ENCODE peak calls at places on chromosomes 13 and 19, in nine cellular contexts. C is uterus; X is neural progenitor cell; P is IMR-90; D is ascending aorta; B is CD8-positive, alpha-beta T cell; J is AG09309; Q is left ventricle myocardium inferior; V is fibroblast of mammary gland. A is an unnamed sample.

GRCh38 chr19:31975461-31975860 is 369.9 kb upstream of the ZNF507 start:
- DNase-seq in B (no peak), C (no peak), V (no peak), D (no peak), P (no peak), Q (no peak), J (no peak), X (no peak), A (no peak)

GRCh38 chr13:79775830-79776229 is 294.9 kb downstream of the NDFIP2 start:
- DNase-seq in Q (no peak), P (peak; percentile 87), C (no peak), X (peak; percentile 61), J (peak; percentile 57), V (peak; percentile 80), D (no peak), B (no peak), A (peak; percentile 8)

GRCh38 chr19:14003279-14004051 is 2.7 kb downstream of the RFX1 start:
- DNase-seq in C (no peak), Q (peak; percentile 16), D (no peak), J (no peak), P (no peak), V (peak; percentile 40), B (no peak), X (no peak), A (no peak)

GRCh38 chr19:15253513-15253912 is 21.3 kb upstream of the EPHX3 start:
- DNase-seq in X (no peak), B (no peak), V (no peak), Q (no peak), C (peak; percentile 37), J (no peak), P (no peak), D (no peak), A (no peak)

GRCh38 chr19:16034180-16034579 is 42.1 kb upstream of the TPM4 start:
- DNase-seq in X (no peak), Q (no peak), B (no peak), P (no peak), V (no peak), J (no peak), C (no peak), D (no peak), A (no peak)

GRCh38 chr19:46147791-46148288 is at the start of gene IGFL2:
- DNase-seq in D (no peak), P (no peak), X (no peak), C (no peak), V (peak; percentile 28), Q (no peak), J (no peak), B (no peak), A (no peak)

GRCh38 chr13:42040730-42041016 is 7.8 kb upstream of the DGKH start:
- DNase-seq in J (no peak), V (no peak), D (no peak), P (no peak), B (no peak), C (no peak), Q (no peak), X (no peak), A (no peak)

GRCh38 chr13:109678459-109678858 is 107.9 kb downstream of the IRS2 start:
- DNase-seq in Q (no peak), D (no peak), X (no peak), P (no peak), V (no peak), J (no peak), C (no peak), B (no peak), A (no peak)

GRCh38 chr13:27622881-27623280 is 1.2 kb downstream of the POLR1D start:
- DNase-seq in X (no peak), C (no peak), Q (no peak), B (no peak), J (no peak), V (no peak), P (no peak), D (no peak), A (no peak)

GRCh38 chr13:27620377-27621115 is at the start of gene LNX2:
- DNase-seq in J (peak; percentile 77), Q (peak; percentile 99), X (peak; percentile 99), P (peak; percentile 95), C (peak; percentile 97), V (peak; percentile 93), D (peak; percentile 99), B (peak; percentile 98), A (peak; percentile 83)

GRCh38 chr13:27621116-27621365 is 651 bp upstream of the POLR1D start:
- DNase-seq in D (no peak), J (no peak), P (no peak), X (no peak), Q (no peak), B (no peak), C (no peak), V (no peak), A (no peak)

GRCh38 chr13:27621366-27622101 is at the start of gene POLR1D:
- DNase-seq in P (peak; percentile 65), J (no peak), Q (peak; percentile 80), B (peak; percentile 91), X (peak; percentile 90), C (peak; percentile 74), D (peak; percentile 85), V (peak; percentile 63), A (peak; percentile 62)

DNA sequence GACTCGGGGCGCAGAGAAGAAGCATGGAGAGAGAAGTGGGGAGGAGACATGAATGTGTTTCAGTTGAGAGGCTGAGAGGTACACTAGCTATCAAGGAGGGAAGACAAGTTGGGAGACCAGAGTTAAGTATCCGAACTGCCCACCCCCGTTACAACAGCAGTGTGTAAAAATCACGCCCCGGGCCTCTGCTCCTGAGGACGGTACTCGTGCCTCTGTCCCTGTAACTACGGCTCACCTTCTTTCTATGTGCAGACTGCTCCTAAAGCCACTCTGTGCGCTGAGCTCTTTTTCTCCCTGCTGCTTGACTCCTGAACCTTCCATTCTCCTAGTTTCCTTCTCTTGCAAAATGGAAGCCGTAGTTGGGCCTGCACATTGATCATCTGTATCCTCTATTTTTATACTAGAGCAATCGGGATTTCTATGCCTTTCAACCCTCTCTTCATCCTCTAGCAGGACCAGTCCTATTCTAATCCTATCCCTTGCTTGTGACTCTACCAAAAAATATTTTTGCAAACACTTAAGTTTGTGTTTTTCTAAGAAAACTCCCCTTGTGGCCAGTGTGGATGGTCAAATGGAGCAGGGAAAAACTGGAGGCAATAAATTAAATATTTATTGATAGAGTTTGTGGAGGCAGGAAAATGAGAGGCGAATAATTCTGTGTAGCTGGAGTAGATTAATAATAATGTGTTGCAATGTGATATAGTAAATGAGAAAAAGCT is 569 bp downstream of the POLR1D start:
- DNase-seq in C (no peak), J (no peak), D (no peak), Q (no peak), X (no peak), V (peak; percentile 14), B (no peak), P (peak; percentile 13), A (no peak)
- TF ChIP-seq CTCF in C (no peak), J (peak; percentile 39), D (peak; percentile 16), Q (no peak), X (peak; percentile 35), V (peak; percentile 34), B (no peak), P (peak; percentile 27), A (no peak)

DNA sequence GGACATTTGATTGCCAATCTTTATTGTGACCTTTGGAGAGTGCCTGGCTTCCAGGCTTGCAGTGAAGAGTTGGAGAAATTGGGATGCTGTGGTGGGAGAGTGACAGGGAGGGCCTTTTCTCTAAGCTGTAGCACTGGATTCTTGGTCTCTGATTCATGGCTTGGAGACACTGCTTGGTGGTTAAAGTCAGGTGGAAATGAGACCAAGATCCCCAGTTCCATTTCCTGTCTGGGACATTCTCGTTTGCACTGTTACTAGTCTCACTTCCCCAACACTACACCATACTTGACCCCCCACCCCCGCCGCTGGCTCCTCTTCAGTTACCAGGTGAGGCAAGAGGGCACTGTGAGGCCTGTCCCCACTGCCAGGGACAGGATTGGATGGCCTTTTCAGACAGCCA is 2.9 kb downstream of the SUPT5H start:
- DNase-seq in Q (no peak), B (no peak), D (no peak), C (no peak), X (no peak), V (peak; percentile 30), J (no peak), P (peak; percentile 51), A (peak; percentile 53)
- H3K4me3 ChIP-seq in Q (no peak overlapping the region), B (no peak overlapping the region), D (no peak overlapping the region), C (no peak overlapping the region), X (no peak overlapping the region), V (no peak overlapping the region), J (no peak overlapping the region), P (no peak overlapping the region), A (peak overlapping the region; percentile 94)

DNA sequence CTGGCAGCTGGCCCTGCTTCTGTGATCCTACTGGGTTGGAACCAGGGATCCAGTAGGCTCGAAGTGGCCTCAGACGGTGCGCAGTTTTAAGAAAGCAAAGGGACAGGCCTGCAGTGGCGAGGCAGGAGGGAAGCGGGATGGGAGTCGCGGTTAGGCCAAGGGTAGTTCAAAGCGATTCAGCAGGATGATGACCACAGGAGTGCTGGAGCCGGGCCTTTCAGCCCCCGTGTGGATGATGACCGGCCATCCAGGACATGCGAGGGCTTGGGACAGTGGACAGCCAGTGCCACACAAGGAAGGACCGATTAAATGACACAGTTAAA is 853 bp downstream of the RNASEH2B start:
- DNase-seq in B (no peak), X (peak; percentile 42), Q (no peak), J (no peak), P (peak; percentile 42), D (no peak), C (no peak), V (peak; percentile 60), A (no peak)
- TF ChIP-seq CTCF in B (no peak), X (peak; percentile 1), Q (peak; percentile 25), J (peak; percentile 10), P (no peak), D (no peak), C (no peak), V (no peak), A (no peak)

GRCh38 chr19:3707868-3708206 is 347 bp upstream of the TJP3 start:
- DNase-seq in Q (no peak), C (no peak), X (no peak), V (no peak), P (no peak), B (no peak), J (no peak), D (no peak), A (no peak)

GRCh38 chr19:3708207-3708931 is at the start of gene TJP3:
- DNase-seq in V (no peak), C (no peak), J (no peak), Q (no peak), B (no peak), X (no peak), D (no peak), P (peak; percentile 39), A (no peak)

GRCh38 chr19:3716147-3716668 is 8.0 kb downstream of the TJP3 start:
- DNase-seq in P (no peak), D (no peak), C (no peak), J (no peak), V (no peak), X (no peak), Q (no peak), B (no peak), A (no peak)

GRCh38 chr19:3710265-3710812 is 2.2 kb downstream of the TJP3 start:
- DNase-seq in V (peak; percentile 32), X (no peak), B (no peak), Q (peak; percentile 68), D (peak; percentile 79), P (peak; percentile 43), C (peak; percentile 40), J (no peak), A (no peak)

DNA sequence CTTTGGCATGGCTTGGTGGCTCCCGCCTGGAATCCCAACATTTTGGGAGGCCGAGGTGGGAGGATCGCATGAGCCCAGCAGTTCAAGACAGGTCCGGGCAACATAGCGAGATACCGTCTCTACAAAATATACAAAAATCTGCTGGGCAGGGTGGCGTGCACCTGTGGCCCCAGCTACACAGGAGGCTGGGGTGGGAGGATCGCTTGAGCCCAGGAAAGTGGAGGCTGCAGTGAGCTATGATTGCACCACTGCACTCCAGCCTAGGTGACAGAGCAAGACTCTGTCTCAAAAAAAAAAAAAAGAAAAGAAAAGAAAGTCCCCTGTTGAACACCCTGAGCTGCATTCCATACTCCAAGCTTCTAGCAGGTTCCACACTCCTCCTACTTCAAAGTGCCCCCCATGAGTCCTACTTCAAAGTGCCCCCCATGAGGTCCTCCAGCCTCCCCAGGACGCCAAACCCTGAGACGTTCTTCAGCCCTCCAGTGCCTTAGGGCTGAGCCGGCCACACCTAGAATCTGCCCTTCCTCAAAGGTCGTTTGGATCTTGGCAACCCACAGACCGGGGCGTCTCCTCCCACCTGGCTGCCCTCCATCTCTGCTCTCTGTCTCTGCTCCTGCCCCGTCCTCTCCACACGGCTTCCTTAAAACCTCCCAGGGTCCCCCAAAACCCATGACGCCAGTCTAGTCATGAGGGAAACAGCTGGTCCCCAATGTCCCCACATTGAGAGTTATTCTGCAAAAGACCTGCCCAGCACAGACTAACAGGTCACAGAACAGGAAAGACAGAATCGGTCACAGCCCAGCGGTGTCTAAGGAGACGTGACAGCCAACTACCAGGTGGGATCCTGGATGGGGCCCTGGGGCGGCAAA is 4.7 kb downstream of the TJP3 start:
- DNase-seq in D (no peak), Q (no peak), V (no peak), C (no peak), X (no peak), B (no peak), P (no peak), J (no peak), A (no peak)
- H3K4me3 ChIP-seq in D (no peak overlapping the region), Q (no peak overlapping the region), V (no peak overlapping the region), C (no peak overlapping the region), X (no peak overlapping the region), B (no peak overlapping the region), P (no peak overlapping the region), J (no peak overlapping the region), A (no peak overlapping the region)